ENCODE peak calls at places on chromosome 1, in eight cellular contexts. One of them, this sample, is unnamed.

GRCh38 chr1:60974524-60974923 is 107.8 kb upstream of the NFIA start:
- DNase-seq in KG1: no peak
- DNase-seq in T-helper 9 cell: no peak
- DNase-seq in GM03348: no peak
- DNase-seq in hepatocyte: no peak
- DNase-seq in left cardiac atrium: no peak
- DNase-seq in non-pigmented ciliary epithelial cell: no peak
- DNase-seq in foreskin fibroblast: no peak
- DNase-seq in this sample: no peak

GRCh38 chr1:101181930-101182329 is 54.9 kb upstream of the S1PR1 start:
- DNase-seq in foreskin fibroblast: no peak
- DNase-seq in T-helper 9 cell: no peak
- DNase-seq in left cardiac atrium: peak
- DNase-seq in KG1: no peak
- DNase-seq in non-pigmented ciliary epithelial cell: peak
- DNase-seq in hepatocyte: no peak
- DNase-seq in GM03348: no peak
- DNase-seq in this sample: no peak

GRCh38 chr1:47835409-47835808 is 161.8 kb downstream of the TRABD2B start:
- DNase-seq in hepatocyte: no peak
- DNase-seq in left cardiac atrium: no peak
- DNase-seq in GM03348: no peak
- DNase-seq in T-helper 9 cell: no peak
- DNase-seq in foreskin fibroblast: no peak
- DNase-seq in KG1: no peak
- DNase-seq in non-pigmented ciliary epithelial cell: no peak
- DNase-seq in this sample: no peak

GRCh38 chr1:1567831-1568380 is 6.8 kb downstream of the SSU72 start:
- DNase-seq in foreskin fibroblast: no peak
- DNase-seq in non-pigmented ciliary epithelial cell: no peak
- DNase-seq in left cardiac atrium: no peak
- DNase-seq in T-helper 9 cell: no peak
- DNase-seq in KG1: no peak
- DNase-seq in hepatocyte: no peak
- DNase-seq in GM03348: no peak
- DNase-seq in this sample: no peak

GRCh38 chr1:53186533-53186932 is 10.1 kb upstream of the CPT2 start:
- DNase-seq in KG1: no peak
- DNase-seq in left cardiac atrium: no peak
- DNase-seq in GM03348: no peak
- DNase-seq in T-helper 9 cell: no peak
- DNase-seq in non-pigmented ciliary epithelial cell: no peak
- DNase-seq in foreskin fibroblast: no peak
- DNase-seq in hepatocyte: no peak
- DNase-seq in this sample: no peak

GRCh38 chr1:32063261-32063681 is 9.5 kb upstream of the TMEM39B start:
- DNase-seq in GM03348: peak
- DNase-seq in foreskin fibroblast: no peak
- DNase-seq in KG1: no peak
- DNase-seq in hepatocyte: peak
- DNase-seq in T-helper 9 cell: no peak
- DNase-seq in non-pigmented ciliary epithelial cell: no peak
- DNase-seq in left cardiac atrium: no peak
- DNase-seq in this sample: peak

GRCh38 chr1:91741906-91742305 is 144.0 kb downstream of the TGFBR3 start:
- DNase-seq in KG1: no peak
- DNase-seq in foreskin fibroblast: no peak
- DNase-seq in T-helper 9 cell: no peak
- DNase-seq in left cardiac atrium: no peak
- DNase-seq in GM03348: no peak
- DNase-seq in non-pigmented ciliary epithelial cell: no peak
- DNase-seq in hepatocyte: no peak
- DNase-seq in this sample: no peak

GRCh38 chr1:8671313-8671917 is 146.0 kb downstream of the RERE start:
- DNase-seq in foreskin fibroblast: peak
- DNase-seq in GM03348: peak
- DNase-seq in T-helper 9 cell: no peak
- DNase-seq in left cardiac atrium: no peak
- DNase-seq in hepatocyte: peak
- DNase-seq in KG1: no peak
- DNase-seq in non-pigmented ciliary epithelial cell: no peak
- DNase-seq in this sample: peak

GRCh38 chr1:199550384-199551067 is 477.0 kb upstream of the NR5A2 start:
- DNase-seq in GM03348: peak
- DNase-seq in foreskin fibroblast: peak
- DNase-seq in hepatocyte: peak
- DNase-seq in T-helper 9 cell: no peak
- DNase-seq in non-pigmented ciliary epithelial cell: no peak
- DNase-seq in left cardiac atrium: no peak
- DNase-seq in KG1: no peak
- DNase-seq in this sample: no peak

GRCh38 chr1:43766818-43767525 is 59.6 kb downstream of the ST3GAL3 start:
- DNase-seq in left cardiac atrium: no peak
- DNase-seq in non-pigmented ciliary epithelial cell: no peak
- DNase-seq in T-helper 9 cell: no peak
- DNase-seq in GM03348: no peak
- DNase-seq in foreskin fibroblast: no peak
- DNase-seq in KG1: no peak
- DNase-seq in hepatocyte: no peak
- DNase-seq in this sample: no peak

GRCh38 chr1:89603651-89604413 is 29.1 kb upstream of the LRRC8C start:
- DNase-seq in left cardiac atrium: no peak
- DNase-seq in foreskin fibroblast: peak
- DNase-seq in non-pigmented ciliary epithelial cell: no peak
- DNase-seq in hepatocyte: no peak
- DNase-seq in KG1: no peak
- DNase-seq in T-helper 9 cell: no peak
- DNase-seq in GM03348: peak
- DNase-seq in this sample: no peak

GRCh38 chr1:109478806-109479205 is 4.9 kb upstream of the ATXN7L2 start:
- DNase-seq in KG1: no peak
- DNase-seq in left cardiac atrium: no peak
- DNase-seq in GM03348: no peak
- DNase-seq in hepatocyte: peak
- DNase-seq in T-helper 9 cell: peak
- DNase-seq in foreskin fibroblast: no peak
- DNase-seq in non-pigmented ciliary epithelial cell: no peak
- DNase-seq in this sample: peak

GRCh38 chr1:109895720-109896504 is 14.7 kb upstream of the CSF1 start:
- DNase-seq in non-pigmented ciliary epithelial cell: no peak
- DNase-seq in KG1: no peak
- DNase-seq in left cardiac atrium: peak
- DNase-seq in GM03348: peak
- DNase-seq in foreskin fibroblast: peak
- DNase-seq in hepatocyte: no peak
- DNase-seq in T-helper 9 cell: no peak
- DNase-seq in this sample: no peak

GRCh38 chr1:33097137-33097611 is 16.2 kb downstream of the AZIN2 start:
- DNase-seq in non-pigmented ciliary epithelial cell: no peak
- DNase-seq in foreskin fibroblast: peak
- DNase-seq in left cardiac atrium: no peak
- DNase-seq in GM03348: no peak
- DNase-seq in hepatocyte: no peak
- DNase-seq in T-helper 9 cell: no peak
- DNase-seq in KG1: no peak
- DNase-seq in this sample: no peak

This sample was measured in RPMI8226.